ENCODE peak calls at places on chromosomes 12 and 14, in nine cellular contexts. J is upper lobe of right lung; T is colonic mucosa; M is activated CD8-positive, alpha-beta T cell treated with anti-CD3 and anti-CD28 coated beads for 36 hours; Y is left lung; V is lower lobe of right lung; R is fibroblast of the aortic adventitia; G is RWPE1; Q is left ventricle myocardium inferior. H is an unnamed sample.

GRCh38 chr12:132429932-132430643 is 59.9 kb upstream of the FBRSL1 start:
- DNase-seq in R (no peak), Q (no peak), V (peak), J (no peak), Y (peak), G (peak), T (peak), M (peak), H (peak)

GRCh38 chr14:50085570-50086315 is 30.6 kb downstream of the VCPKMT start:
- DNase-seq in T (no peak), R (peak), G (no peak), V (no peak), Y (no peak), Q (no peak), J (no peak), M (peak), H (peak)

GRCh38 chr14:63487724-63488123 is 55.5 kb downstream of the PPP2R5E start:
- DNase-seq in G (no peak), V (no peak), M (no peak), Y (no peak), R (no peak), T (no peak), J (no peak), Q (no peak), H (no peak)

GRCh38 chr12:131834798-131835615 is 6.8 kb downstream of the MMP17 start:
- DNase-seq in R (no peak), J (no peak), V (no peak), G (no peak), Q (no peak), Y (peak), M (no peak), T (no peak), H (no peak)

GRCh38 chr14:23063601-23064000 is 6.3 kb upstream of the CDH24 start:
- DNase-seq in Q (no peak), G (no peak), R (no peak), Y (no peak), T (no peak), J (no peak), M (no peak), V (no peak), H (no peak)

GRCh38 chr14:74697543-74697942 is 15.3 kb downstream of the AREL1 start:
- DNase-seq in R (peak), T (no peak), J (no peak), G (no peak), Y (no peak), Q (no peak), M (no peak), V (no peak), H (no peak)

GRCh38 chr12:131895640-131896079 is 1.2 kb downstream of the ULK1 start:
- DNase-seq in V (no peak), Q (no peak), J (no peak), Y (no peak), M (peak), G (no peak), R (peak), T (no peak), H (peak)

GRCh38 chr14:82796081-82796480 is 1262.4 kb upstream of the SEL1L start:
- DNase-seq in V (no peak), M (no peak), R (no peak), Q (no peak), Y (no peak), G (no peak), J (no peak), T (no peak), H (no peak)

GRCh38 chr14:55005071-55005470 is 21.8 kb downstream of the WDHD1 start:
- DNase-seq in V (no peak), Y (no peak), G (no peak), M (no peak), R (no peak), T (no peak), Q (no peak), J (no peak), H (no peak)

GRCh38 chr12:94855853-94856252 is 147.6 kb downstream of the NDUFA12 start:
- DNase-seq in J (no peak), Y (no peak), R (no peak), Q (no peak), M (no peak), T (no peak), V (no peak), G (no peak), H (no peak)

GRCh38 chr12:115335594-115335993 is 651.6 kb upstream of the TBX3 start:
- DNase-seq in Q (peak), M (no peak), J (no peak), T (peak), G (no peak), V (no peak), Y (no peak), R (no peak), H (no peak)

GRCh38 chr12:20460956-20461355 is 92.6 kb downstream of the PDE3A start:
- DNase-seq in Q (no peak), T (no peak), M (no peak), J (no peak), Y (no peak), V (no peak), R (no peak), G (no peak), H (no peak)

GRCh38 chr14:84298738-84299137 is 1231.2 kb upstream of the FLRT2 start:
- DNase-seq in Y (no peak), M (no peak), G (no peak), J (no peak), V (no peak), R (no peak), T (no peak), Q (no peak), H (no peak)

GRCh38 chr14:97603201-97603600 is 806.0 kb downstream of the VRK1 start:
- DNase-seq in T (no peak), Q (no peak), G (no peak), V (no peak), J (no peak), R (no peak), Y (no peak), M (peak), H (no peak)

GRCh38 chr12:77940566-77940965 is 109.9 kb downstream of the NAV3 start:
- DNase-seq in J (no peak), R (peak), V (no peak), T (no peak), Y (no peak), G (no peak), Q (no peak), M (no peak), H (no peak)

GRCh38 chr12:100672075-100672592 is 98.7 kb downstream of the GAS2L3 start:
- DNase-seq in M (peak), G (no peak), Y (peak), V (peak), Q (no peak), T (peak), R (no peak), J (no peak), H (peak)

GRCh38 chr12:46064548-46064947 is 74.2 kb upstream of the SCAF11 start:
- DNase-seq in Y (no peak), J (no peak), M (no peak), V (no peak), G (no peak), T (no peak), R (no peak), Q (no peak), H (no peak)

GRCh38 chr14:85528882-85529585 is 910 bp upstream of the FLRT2 start:
- DNase-seq in V (peak), G (peak), M (no peak), T (no peak), Y (no peak), R (peak), J (peak), Q (no peak), H (no peak)

GRCh38 chr14:88981948-88982347 is 157.5 kb downstream of the TTC8 start:
- DNase-seq in Y (no peak), Q (no peak), V (no peak), G (no peak), J (no peak), R (no peak), M (no peak), T (no peak), H (no peak)

GRCh38 chr12:71090971-71091370 is 66.8 kb downstream of the TSPAN8 start:
- DNase-seq in M (no peak), G (no peak), V (no peak), Q (no peak), T (no peak), R (no peak), J (no peak), Y (no peak), H (no peak)

GRCh38 chr14:33592298-33592697 is 358.6 kb downstream of the EGLN3 start:
- DNase-seq in G (no peak), M (no peak), Y (no peak), Q (no peak), V (no peak), T (no peak), R (no peak), J (no peak), H (no peak)

GRCh38 chr12:112506513-112507166 is 87.9 kb downstream of the PTPN11 start:
- DNase-seq in T (no peak), Y (no peak), R (no peak), J (no peak), M (no peak), Q (no peak), G (no peak), V (no peak), H (no peak)

GRCh38 chr12:117009759-117010158 is 89.5 kb downstream of the TESC start:
- DNase-seq in J (no peak), Y (no peak), R (no peak), Q (no peak), T (no peak), M (no peak), G (no peak), V (no peak), H (no peak)

GRCh38 chr12:100668939-100669536 is 95.6 kb downstream of the GAS2L3 start:
- DNase-seq in R (peak), G (peak), V (peak), Y (peak), Q (peak), J (peak), M (peak), T (peak), H (peak)

GRCh38 chr14:29548948-29549370 is 378.7 kb downstream of the PRKD1 start:
- DNase-seq in M (no peak), R (peak), J (no peak), Y (no peak), V (no peak), T (no peak), G (peak), Q (no peak), H (peak)

GRCh38 chr12:41122894-41123293 is 65.2 kb upstream of the PDZRN4 start:
- DNase-seq in T (no peak), M (no peak), G (no peak), J (no peak), R (no peak), V (no peak), Y (no peak), Q (no peak), H (no peak)

GRCh38 chr12:52837781-52838736 is 3.9 kb upstream of the KRT79 start:
- DNase-seq in Y (no peak), Q (no peak), J (no peak), R (peak), T (no peak), M (no peak), V (no peak), G (no peak), H (no peak)

GRCh38 chr12:75596406-75596805 is 85.0 kb upstream of the KRR1 start:
- DNase-seq in J (no peak), Y (no peak), G (no peak), R (no peak), T (no peak), V (no peak), Q (no peak), M (no peak), H (no peak)

GRCh38 chr14:71236430-71236829 is 329.2 kb downstream of the PCNX1 start:
- DNase-seq in Q (no peak), M (no peak), Y (no peak), R (no peak), T (no peak), V (no peak), G (no peak), J (no peak), H (no peak)

GRCh38 chr14:50762001-50762930 is 68.7 kb downstream of the NIN start:
- DNase-seq in Y (no peak), G (no peak), T (no peak), R (peak), J (no peak), M (peak), Q (no peak), V (no peak), H (no peak)

GRCh38 chr14:74875941-74876913 is at the start of gene PROX2:
- DNase-seq in T (no peak), Y (no peak), G (no peak), V (no peak), Q (no peak), R (no peak), M (peak), J (no peak), H (peak)

GRCh38 chr14:34873591-34874385 is 1.4 kb downstream of the BAZ1A start:
- DNase-seq in M (peak), T (peak), Y (peak), G (peak), J (peak), Q (peak), V (peak), R (no peak), H (peak)

GRCh38 chr14:34872822-34873590 is 2.2 kb downstream of the BAZ1A start:
- DNase-seq in V (no peak), T (peak), M (peak), Q (no peak), G (peak), R (peak), Y (no peak), J (no peak), H (peak)

GRCh38 chr14:34874386-34875030 is 652 bp downstream of the BAZ1A start:
- DNase-seq in Y (peak), J (peak), R (peak), M (peak), G (peak), T (peak), V (peak), Q (peak), H (peak)

GRCh38 chr14:34875031-34875922 is at the start of gene BAZ1A:
- DNase-seq in T (peak), M (peak), G (peak), Q (peak), Y (peak), V (peak), J (peak), R (peak), H (peak)
- TF ChIP-seq CTCF in T (no peak), M (no peak), G (no peak), Q (peak), Y (no peak), V (no peak), J (peak), R (peak), H (no peak)

DNA sequence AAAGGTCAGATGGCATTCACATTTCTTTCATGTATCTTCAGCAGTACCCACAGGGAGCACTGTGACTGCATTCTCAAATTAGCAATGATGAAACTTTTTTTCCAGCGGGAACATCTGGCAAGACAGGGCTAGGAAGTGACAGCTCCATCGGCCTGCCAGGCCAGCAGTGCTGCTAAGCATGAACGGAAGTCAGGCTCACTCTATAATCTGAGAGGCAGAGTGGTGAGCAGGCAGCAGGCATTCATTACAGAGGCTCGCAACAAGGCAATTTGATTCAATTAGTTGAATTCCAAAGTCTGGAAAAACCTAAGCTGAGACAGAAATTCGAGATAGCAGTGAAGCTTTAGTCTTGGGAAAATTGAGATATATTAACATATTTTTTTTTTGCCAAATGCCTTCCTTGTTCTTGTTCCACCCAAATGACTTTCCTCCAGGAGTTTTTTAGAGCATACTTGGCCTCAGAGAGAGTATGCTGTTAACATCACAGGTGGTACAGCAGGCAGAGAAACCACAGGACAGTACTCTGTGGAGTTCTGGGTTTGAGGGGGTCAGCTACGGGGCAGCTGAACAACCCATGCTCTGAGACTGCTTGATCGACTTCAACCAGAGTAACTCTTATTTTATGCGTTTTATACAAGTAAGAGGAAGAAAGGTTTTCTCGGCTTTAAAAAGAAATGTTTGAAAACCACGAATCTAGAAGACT is 414.9 kb downstream of the APAF1 start:
- DNase-seq in Y (no peak), R (no peak), M (no peak), Q (no peak), V (no peak), T (no peak), G (no peak), J (no peak), H (no peak)
- TF ChIP-seq CTCF in Y (no peak), R (no peak), M (no peak), Q (no peak), V (no peak), T (no peak), G (no peak), J (no peak), H (no peak)

GRCh38 chr12:56117778-56118687 is at the start of gene ZC3H10:
- DNase-seq in V (peak), T (peak), R (peak), Q (peak), Y (peak), J (peak), M (peak), G (peak), H (peak)
- TF ChIP-seq CTCF in V (peak), T (no peak), R (peak), Q (peak), Y (no peak), J (peak), M (no peak), G (peak), H (peak)

GRCh38 chr12:84502907-84503787 is 409.5 kb downstream of the SLC6A15 start:
- DNase-seq in Q (no peak), V (no peak), G (peak), M (peak), T (peak), Y (no peak), J (no peak), R (peak), H (peak)
- TF ChIP-seq CTCF in Q (peak), V (peak), G (peak), M (peak), T (peak), Y (peak), J (peak), R (peak), H (peak)

GRCh38 chr12:53948650-53949593 is 5.8 kb upstream of the HOXC12 start:
- DNase-seq in Y (no peak), G (no peak), V (no peak), T (no peak), R (no peak), M (no peak), Q (no peak), J (no peak), H (no peak)

GRCh38 chr12:53950789-53951576 is 3.7 kb upstream of the HOXC12 start:
- DNase-seq in J (peak), M (no peak), Y (peak), R (no peak), Q (no peak), T (no peak), V (no peak), G (no peak), H (no peak)

GRCh38 chr12:53949631-53950440 is 4.9 kb upstream of the HOXC12 start:
- DNase-seq in G (no peak), Y (peak), J (no peak), M (no peak), R (no peak), Q (no peak), V (no peak), T (no peak), H (no peak)

GRCh38 chr12:53951577-53952334 is 2.9 kb upstream of the HOXC12 start:
- DNase-seq in R (no peak), Q (no peak), V (no peak), T (no peak), J (peak), M (no peak), Y (peak), G (no peak), H (no peak)

GRCh38 chr12:53950441-53950781 is 4.3 kb upstream of the HOXC12 start:
- DNase-seq in Y (no peak), T (no peak), M (no peak), V (no peak), G (peak), Q (no peak), R (no peak), J (no peak), H (peak)
- TF ChIP-seq CTCF in Y (no peak), T (no peak), M (no peak), V (no peak), G (no peak), Q (no peak), R (no peak), J (no peak), H (peak)

GRCh38 chr14:106786697-106787096 is 1260.3 kb downstream of the TMEM121 start:
- DNase-seq in V (no peak), M (no peak), Y (no peak), R (no peak), J (no peak), T (no peak), Q (no peak), G (no peak), H (no peak)

GRCh38 chr14:106790189-106791036 is 1264.0 kb downstream of the TMEM121 start:
- DNase-seq in G (peak), J (peak), R (no peak), Q (peak), M (peak), V (peak), T (peak), Y (peak), H (peak)

GRCh38 chr14:106792543-106792942 is 1266.2 kb downstream of the TMEM121 start:
- DNase-seq in V (no peak), T (no peak), G (no peak), Y (no peak), M (no peak), Q (no peak), J (no peak), R (no peak), H (no peak)

GRCh38 chr14:106788534-106788933 is 1262.2 kb downstream of the TMEM121 start:
- DNase-seq in V (no peak), T (no peak), Q (no peak), M (no peak), J (no peak), R (no peak), G (no peak), Y (no peak), H (no peak)

DNA sequence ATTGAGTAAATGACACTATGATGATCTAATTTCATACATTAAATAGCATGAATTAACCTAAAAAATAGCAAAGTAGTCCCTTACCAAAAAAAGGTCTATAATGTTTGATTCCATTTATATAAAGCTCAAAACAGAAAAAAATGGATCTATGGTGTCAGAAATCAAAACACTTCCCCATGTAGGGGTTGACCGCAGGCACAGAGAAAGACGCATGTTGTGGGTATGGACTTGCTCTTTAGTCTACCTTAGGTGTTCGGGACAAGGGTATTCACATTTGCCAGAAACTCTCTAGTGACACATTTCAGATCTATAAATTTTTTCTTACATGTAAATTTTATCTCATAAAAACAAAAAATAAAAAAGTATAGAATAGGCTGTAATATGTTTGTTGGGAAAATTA is 1262.9 kb downstream of the TMEM121 start:
- DNase-seq in V (no peak), G (no peak), Q (no peak), T (no peak), R (no peak), J (no peak), M (no peak), Y (no peak), H (no peak)
- TF ChIP-seq CTCF in V (no peak), G (no peak), Q (no peak), T (no peak), R (no peak), J (no peak), M (peak), Y (no peak), H (no peak)